ENCODE peak calls at places on chromosomes 6 and 20, in seven cellular contexts. E is tibial nerve, K is RWPE1, A is mesenchymal stem cell, Y is HepG2, X is HCT116, F is Panc1. G is an unnamed sample.

GRCh38 chr6:72620866-72621242 is 1.0 kb upstream of the KCNQ5 start:
- DNase-seq in F (no peak), K (no peak), Y (no peak), X (no peak), A (peak; percentile 7), E (no peak), G (no peak)

GRCh38 chr20:42183147-42183546 is 565.0 kb upstream of the CHD6 start:
- DNase-seq in E (no peak), K (no peak), F (no peak), A (no peak), X (no peak), Y (no peak), G (no peak)

GRCh38 chr20:32070282-32070681 is 18.2 kb downstream of the HCK start:
- DNase-seq in Y (no peak), F (no peak), E (no peak), K (no peak), A (no peak), X (no peak), G (no peak)

GRCh38 chr6:45420083-45420908 is 42.6 kb upstream of the SUPT3H start:
- DNase-seq in E (no peak), Y (no peak), K (no peak), A (peak; percentile 72), X (no peak), F (no peak), G (no peak)

GRCh38 chr6:37550436-37550835 is 50.7 kb upstream of the CCDC167 start:
- DNase-seq in Y (no peak), F (no peak), K (no peak), E (no peak), X (no peak), A (peak; percentile 53), G (no peak)

GRCh38 chr20:19073584-19074198 is 138.8 kb upstream of the SLC24A3 start:
- DNase-seq in X (no peak), A (no peak), K (no peak), Y (peak; percentile 20), E (no peak), F (no peak), G (no peak)

GRCh38 chr20:8735674-8736073 is 333.2 kb upstream of the PLCB4 start:
- DNase-seq in A (no peak), K (no peak), E (no peak), X (no peak), Y (no peak), F (no peak), G (no peak)

GRCh38 chr6:7978736-7979135 is 68.1 kb upstream of the TXNDC5 start:
- DNase-seq in Y (no peak), K (no peak), E (no peak), A (no peak), F (no peak), X (no peak), G (no peak)

GRCh38 chr6:70381436-70381786 is 31.9 kb upstream of the FAM135A start:
- DNase-seq in F (no peak), A (no peak), Y (no peak), K (no peak), E (no peak), X (no peak), G (no peak)

GRCh38 chr6:141580988-141581387 is 551.7 kb upstream of the GJE1 start:
- DNase-seq in E (no peak), K (peak; percentile 17), X (no peak), A (no peak), F (no peak), Y (no peak), G (no peak)

GRCh38 chr20:51574248-51575033 is 31.9 kb upstream of the NFATC2 start:
- DNase-seq in X (no peak), K (no peak), E (no peak), F (no peak), Y (no peak), A (no peak), G (no peak)

GRCh38 chr6:169722362-169723199 is 1.7 kb downstream of the PHF10 start:
- DNase-seq in E (no peak), X (no peak), K (peak; percentile 71), Y (peak; percentile 81), A (peak; percentile 73), F (no peak), G (no peak)

GRCh38 chr20:21613512-21613911 is 92.0 kb upstream of the PAX1 start:
- DNase-seq in E (no peak), F (no peak), X (no peak), K (no peak), A (no peak), Y (peak; percentile 46), G (no peak)

GRCh38 chr6:123805921-123806320 is 2.3 kb downstream of the NKAIN2 start:
- DNase-seq in E (no peak), A (no peak), F (no peak), X (no peak), Y (no peak), K (no peak), G (no peak)

GRCh38 chr20:34269996-34270627 is 28.9 kb downstream of the ASIP start:
- DNase-seq in F (no peak), K (no peak), A (no peak), Y (no peak), E (no peak), X (no peak), G (no peak)

GRCh38 chr6:88263591-88263990 is 97.4 kb upstream of the CNR1 start:
- DNase-seq in Y (no peak), F (no peak), X (no peak), K (no peak), A (no peak), E (no peak), G (no peak)

GRCh38 chr20:24648919-24649318 is 179.5 kb downstream of the SYNDIG1 start:
- DNase-seq in F (no peak), X (no peak), A (no peak), K (no peak), E (no peak), Y (no peak), G (no peak)

GRCh38 chr6:106600329-106600728 is 29.0 kb downstream of the RTN4IP1 start:
- DNase-seq in K (no peak), Y (no peak), X (no peak), A (no peak), E (no peak), F (no peak), G (no peak)

GRCh38 chr6:26031595-26032386 is 55.4 kb upstream of the HFE start:
- DNase-seq in K (peak; percentile 96), Y (peak; percentile 100), F (peak; percentile 98), X (peak; percentile 99), E (peak; percentile 64), A (peak; percentile 98), G (peak; percentile 93)
- H3K27ac ChIP-seq in K (peak overlapping the region; percentile 99), Y (peak overlapping the region; percentile 93), F (peak overlapping the region; percentile 100), X (peak overlapping the region; percentile 98), E (peak overlapping the region; percentile 96), A (peak overlapping the region; percentile 92), G (peak overlapping the region; percentile 77)

GRCh38 chr20:58690351-58690750 is 2.2 kb upstream of the NPEPL1 start:
- DNase-seq in A (no peak), K (no peak), Y (no peak), E (no peak), X (no peak), F (no peak), G (no peak)
- H3K27ac ChIP-seq in A (no peak overlapping the region), K (no peak overlapping the region), Y (no peak overlapping the region), E (peak overlapping the region; percentile 98), X (no peak overlapping the region), F (no peak overlapping the region), G (peak overlapping the region; percentile 77)

GRCh38 chr6:79610301-79611009 is 20.7 kb upstream of the SH3BGRL2 start:
- DNase-seq in Y (no peak), X (no peak), K (no peak), F (no peak), A (no peak), E (no peak), G (no peak)

GRCh38 chr6:79612457-79612856 is 18.7 kb upstream of the SH3BGRL2 start:
- DNase-seq in A (no peak), K (no peak), E (no peak), Y (no peak), X (no peak), F (no peak), G (no peak)

GRCh38 chr6:79614326-79615285 is 16.5 kb upstream of the SH3BGRL2 start:
- DNase-seq in F (no peak), X (no peak), Y (no peak), E (no peak), A (no peak), K (no peak), G (no peak)

GRCh38 chr6:79613912-79614311 is 17.2 kb upstream of the SH3BGRL2 start:
- DNase-seq in K (no peak), X (no peak), F (no peak), A (no peak), E (no peak), Y (no peak), G (no peak)

DNA sequence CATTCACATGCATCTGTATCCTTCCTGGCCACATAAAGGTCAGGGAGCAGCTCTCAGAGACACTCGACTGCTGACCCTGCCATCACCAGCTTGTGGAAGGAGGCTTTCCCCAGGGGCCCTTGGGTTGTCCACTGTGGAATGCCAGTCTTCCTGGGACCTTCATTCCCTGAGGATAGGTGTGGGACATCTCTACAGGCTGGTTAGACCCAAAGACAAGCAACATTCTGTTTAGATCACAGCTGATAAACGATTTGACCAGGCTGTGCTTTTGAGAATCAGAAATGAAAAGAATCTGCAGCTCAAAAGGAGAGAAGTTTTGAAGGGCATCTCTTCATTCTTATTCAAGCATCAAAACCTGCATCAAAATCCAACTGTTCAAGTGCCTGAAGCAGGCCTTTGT is 18.2 kb upstream of the SH3BGRL2 start:
- DNase-seq in E (no peak), K (no peak), A (no peak), F (no peak), X (no peak), Y (no peak), G (no peak)
- H3K27ac ChIP-seq in E (no peak overlapping the region), K (no peak overlapping the region), A (no peak overlapping the region), F (peak overlapping the region; percentile 51), X (no peak overlapping the region), Y (no peak overlapping the region), G (no peak overlapping the region)

DNA sequence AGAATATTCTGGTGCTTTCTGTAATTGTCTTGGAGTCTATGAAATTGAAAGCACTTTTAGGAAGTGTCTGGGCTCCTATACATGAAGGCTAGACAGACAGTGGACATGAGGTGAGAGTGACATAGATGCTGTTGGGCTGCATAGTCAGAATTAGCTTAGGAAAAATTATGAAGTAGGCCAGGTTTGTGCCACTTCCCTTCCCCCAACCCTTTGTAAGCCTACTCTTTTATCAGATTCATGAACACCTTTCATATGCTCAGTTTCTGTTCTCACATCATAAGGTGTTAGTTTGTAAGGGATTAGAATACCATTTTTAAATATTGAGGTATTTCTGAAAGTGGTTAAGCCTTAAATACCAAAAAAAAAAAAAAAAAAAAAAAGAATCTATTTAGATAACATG is 18.4 kb upstream of the SNPH start:
- DNase-seq in A (no peak), Y (no peak), F (no peak), E (no peak), K (no peak), X (no peak), G (no peak)
- H3K27ac ChIP-seq in A (no peak overlapping the region), Y (no peak overlapping the region), F (no peak overlapping the region), E (no peak overlapping the region), K (no peak overlapping the region), X (no peak overlapping the region), G (no peak overlapping the region)

G was measured in vagina.